ENCODE peak calls at places on chromosomes 12 and 14, in four cellular contexts. O, T, E and L are unnamed samples.

GRCh38 chr14:81105378-81105777 is 115.4 kb downstream of the GTF2A1 start:
- DNase-seq in O (no peak), T (no peak), E (no peak), L (no peak)

GRCh38 chr12:81114241-81114640 is 36.4 kb downstream of the ACSS3 start:
- DNase-seq in O (no peak), T (no peak), E (no peak), L (no peak)

GRCh38 chr14:88841741-88842140 is 17.3 kb downstream of the TTC8 start:
- DNase-seq in O (no peak), T (no peak), E (peak), L (no peak)

GRCh38 chr14:33455998-33456397 is 494.9 kb downstream of the EGLN3 start:
- DNase-seq in O (peak), T (no peak), E (no peak), L (no peak)

GRCh38 chr14:101481557-101481956 is 79.7 kb upstream of the DIO3 start:
- DNase-seq in O (no peak), T (no peak), E (no peak), L (no peak)

GRCh38 chr14:36020120-36021029 is 156.1 kb downstream of the PTCSC3 start:
- DNase-seq in O (no peak), T (no peak), E (no peak), L (no peak)

GRCh38 chr12:7705846-7706245 is 5.4 kb upstream of the DPPA3 start:
- DNase-seq in O (no peak), T (no peak), E (no peak), L (no peak)

GRCh38 chr14:91573894-91574837 is 64.1 kb upstream of the PPP4R3A start:
- DNase-seq in O (no peak), T (peak), E (peak), L (peak)

GRCh38 chr12:112891093-112892024 is 15.4 kb upstream of the OAS1 start:
- DNase-seq in O (no peak), T (no peak), E (no peak), L (no peak)

GRCh38 chr14:94992046-94992445 is 165.3 kb downstream of the DICER1 start:
- DNase-seq in O (no peak), T (no peak), E (no peak), L (no peak)

GRCh38 chr12:15732341-15733061 is 56.7 kb downstream of the EPS8 start:
- DNase-seq in O (no peak), T (peak), E (peak), L (peak)

GRCh38 chr12:119412811-119413794 is 78.6 kb downstream of the CCDC60 start:
- DNase-seq in O (peak), T (peak), E (peak), L (peak)

GRCh38 chr12:16523570-16524331 is 82.2 kb downstream of the LMO3 start:
- DNase-seq in O (no peak), T (no peak), E (no peak), L (no peak)

GRCh38 chr12:80602455-80602854 is 105.0 kb upstream of the MYF6 start:
- DNase-seq in O (no peak), T (no peak), E (no peak), L (no peak)

GRCh38 chr14:68408680-68409079 is 384.2 kb downstream of the ZFP36L1 start:
- DNase-seq in O (no peak), T (no peak), E (peak), L (peak)
- TF ChIP-seq CTCF in O (peak), T (peak), E (peak), L (peak)

GRCh38 chr12:46385439-46385838 is 12.9 kb upstream of the SLC38A2 start:
- DNase-seq in O (no peak), T (peak), E (peak), L (no peak)
- H3K4me3 ChIP-seq in O (no peak), T (no peak), E (peak), L (no peak)

DNA sequence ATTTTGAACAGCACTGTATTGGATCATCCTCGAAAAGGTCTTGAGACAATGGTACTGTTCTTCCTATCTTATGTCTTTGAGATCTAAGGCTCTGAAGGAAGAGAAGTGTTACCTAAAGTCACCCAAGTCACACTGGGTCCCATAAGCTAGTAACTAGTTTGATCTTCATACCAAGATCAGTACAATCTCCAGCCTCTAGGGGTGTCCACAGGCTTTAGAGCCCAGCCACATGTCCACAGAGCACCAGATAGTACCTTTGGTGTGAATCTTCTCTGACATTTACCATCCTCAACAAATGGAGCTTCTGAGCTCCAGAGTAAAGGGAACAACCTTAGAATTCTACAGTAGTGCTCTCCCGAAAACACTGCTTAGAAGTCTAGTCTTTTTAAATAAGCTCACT is 78.7 kb downstream of the KSR2 start:
- DNase-seq in O (no peak), T (no peak), E (no peak), L (no peak)
- TF ChIP-seq CTCF in O (no peak), T (no peak), E (no peak), L (no peak)

GRCh38 chr14:93430319-93430801 is 379 bp upstream of the UNC79 start:
- DNase-seq in O (no peak), T (no peak), E (no peak), L (peak)

GRCh38 chr14:93426750-93427149 is 4.0 kb upstream of the UNC79 start:
- DNase-seq in O (no peak), T (no peak), E (no peak), L (no peak)

GRCh38 chr14:93430889-93431670 is at the start of gene UNC79:
- DNase-seq in O (no peak), T (no peak), E (no peak), L (peak)
- H3K4me3 ChIP-seq in O (no peak), T (no peak), E (no peak), L (peak)

GRCh38 chr12:48454675-48455074 is 17.7 kb upstream of the ANP32D start:
- DNase-seq in O (no peak), T (peak), E (peak), L (peak)
- TF ChIP-seq CTCF in O (peak), T (peak), E (peak), L (peak)